ENCODE peak calls at places on chromosomes 7 and 10, in nine cellular contexts. G is psoas muscle, V is heart right ventricle, R is lung, K is brain microvascular endothelial cell, N is AG10803, B is NB4, Z is epithelial cell of esophagus, E is dorsolateral prefrontal cortex. Y is an unnamed sample.

GRCh38 chr10:112898540-112899395 is 51.3 kb upstream of the TCF7L2 start:
- DNase-seq in G (no peak), E (no peak), B (no peak), R (no peak), K (peak; percentile 40), Z (peak; percentile 55), V (peak; percentile 6), N (peak; percentile 20), Y (peak; percentile 71)

GRCh38 chr10:114403545-114404161 is 649 bp downstream of the AFAP1L2 start:
- DNase-seq in Z (peak; percentile 46), G (no peak), R (no peak), B (no peak), N (no peak), V (no peak), K (no peak), E (no peak), Y (no peak)

GRCh38 chr7:21617916-21618390 is 75.1 kb downstream of the DNAH11 start:
- DNase-seq in R (peak; percentile 77), E (no peak), N (peak; percentile 78), K (peak; percentile 81), B (no peak), G (peak; percentile 73), V (peak; percentile 51), Z (peak; percentile 88), Y (peak; percentile 95)

GRCh38 chr7:137475966-137476365 is 132.4 kb upstream of the PTN start:
- DNase-seq in B (no peak), R (no peak), G (no peak), V (no peak), N (peak; percentile 19), E (peak; percentile 35), Z (peak; percentile 62), K (no peak), Y (peak; percentile 26)

GRCh38 chr10:125004571-125005311 is 62.8 kb downstream of the ZRANB1 start:
- DNase-seq in R (no peak), B (no peak), E (peak; percentile 29), V (peak; percentile 2), N (no peak), K (no peak), G (no peak), Z (no peak), Y (no peak)

GRCh38 chr7:105647591-105647990 is 66.3 kb upstream of the EFCAB10 start:
- DNase-seq in V (no peak), N (no peak), B (no peak), Z (no peak), G (no peak), R (no peak), K (no peak), E (no peak), Y (no peak)

GRCh38 chr7:12162420-12163113 is 48.5 kb upstream of the TMEM106B start:
- DNase-seq in V (no peak), R (no peak), N (peak; percentile 3), E (no peak), B (no peak), G (no peak), Z (peak; percentile 69), K (peak; percentile 58), Y (peak; percentile 48)

GRCh38 chr7:155961241-155962190 is 149.3 kb upstream of the SHH start:
- DNase-seq in E (no peak), G (no peak), N (no peak), V (no peak), B (peak; percentile 60), R (peak; percentile 77), K (peak; percentile 60), Z (peak; percentile 88), Y (no peak)

GRCh38 chr10:106711313-106711906 is 453.1 kb downstream of the SORCS1 start:
- DNase-seq in B (peak; percentile 71), Z (peak; percentile 36), V (no peak), K (no peak), G (peak; percentile 52), N (no peak), E (peak; percentile 47), R (peak; percentile 35), Y (peak; percentile 29)

GRCh38 chr7:155911471-155912105 is 99.3 kb upstream of the SHH start:
- DNase-seq in Z (no peak), B (no peak), V (no peak), K (no peak), E (no peak), R (no peak), N (no peak), G (no peak), Y (no peak)

GRCh38 chr7:157116762-157117161 is 22.0 kb upstream of the UBE3C start:
- DNase-seq in V (no peak), Z (no peak), R (no peak), N (no peak), G (no peak), E (no peak), B (no peak), K (no peak), Y (no peak)

GRCh38 chr7:132189881-132190280 is 386.4 kb downstream of the PLXNA4 start:
- DNase-seq in N (no peak), Z (no peak), R (no peak), E (no peak), V (no peak), K (no peak), B (no peak), G (no peak), Y (no peak)

GRCh38 chr7:15778191-15778590 is 91.7 kb upstream of the MEOX2 start:
- DNase-seq in Z (no peak), E (no peak), K (no peak), R (no peak), B (no peak), N (no peak), G (no peak), V (no peak), Y (no peak)

GRCh38 chr7:31192996-31193395 is 140.9 kb downstream of the ADCYAP1R1 start:
- DNase-seq in R (peak; percentile 48), N (peak; percentile 30), G (peak; percentile 65), Z (peak; percentile 61), V (peak; percentile 38), E (peak; percentile 84), B (peak; percentile 56), K (peak; percentile 45), Y (peak; percentile 41)

GRCh38 chr7:99788554-99788953 is 4.6 kb upstream of the CYP3A4 start:
- DNase-seq in V (no peak), Z (peak; percentile 51), K (no peak), B (no peak), R (no peak), N (peak; percentile 37), E (no peak), G (no peak), Y (no peak)

GRCh38 chr10:116802876-116803275 is 46.4 kb upstream of the ENO4 start:
- DNase-seq in B (no peak), N (no peak), V (no peak), K (no peak), G (no peak), R (no peak), Z (no peak), E (no peak), Y (no peak)

GRCh38 chr10:132168571-132169030 is 18.1 kb upstream of the DPYSL4 start:
- DNase-seq in B (no peak), Z (no peak), E (no peak), G (peak; percentile 44), R (no peak), K (no peak), N (no peak), V (no peak), Y (no peak)

GRCh38 chr10:99981581-99982199 is 28.1 kb downstream of the DNMBP start:
- DNase-seq in K (no peak), V (no peak), N (no peak), G (no peak), R (no peak), E (no peak), Z (no peak), B (no peak), Y (peak; percentile 53)

DNA sequence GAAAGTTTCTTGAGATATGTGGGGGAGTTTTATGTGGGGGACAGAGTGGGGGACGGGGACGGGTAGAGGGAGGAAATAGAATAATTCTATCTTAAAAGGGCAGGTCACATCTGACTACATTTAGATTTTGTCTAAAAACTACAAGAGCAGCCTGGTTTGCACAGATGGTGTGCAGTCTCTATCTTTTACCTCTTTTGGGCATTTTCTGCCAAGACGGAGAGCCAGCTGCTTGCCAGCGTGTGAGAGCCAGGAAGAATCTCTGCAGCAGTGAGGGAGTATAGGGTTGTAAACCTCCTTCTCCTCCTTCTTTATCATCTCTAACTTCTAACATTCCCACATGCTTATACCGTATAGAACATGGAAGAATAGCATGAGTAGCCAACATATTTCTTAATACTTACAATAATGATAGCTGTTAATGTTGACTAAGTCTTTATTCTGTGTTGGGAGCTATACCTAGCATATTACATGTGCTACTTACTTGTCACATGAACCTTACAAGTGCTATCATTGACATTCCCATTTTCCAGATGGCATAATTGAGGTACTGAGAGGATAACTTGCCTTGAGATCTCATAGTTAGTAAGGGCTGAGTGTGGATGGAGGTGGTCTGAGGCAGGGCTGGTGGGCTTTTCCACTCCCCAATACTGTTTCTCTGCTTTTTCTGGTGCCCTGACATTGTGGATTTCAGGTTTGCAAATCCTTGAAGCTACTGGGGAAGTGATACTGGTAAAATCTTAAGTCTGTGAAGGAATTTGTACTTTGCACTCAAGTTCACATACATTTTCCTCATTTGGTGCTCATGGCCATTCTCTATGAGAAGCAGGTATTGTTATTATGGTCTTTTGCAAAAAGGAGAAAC is 1.1 kb downstream of the ENTPD1 start:
- DNase-seq in V (no peak), E (peak; percentile 36), K (no peak), R (no peak), N (no peak), G (no peak), Z (no peak), B (peak; percentile 8), Y (no peak)
- H3K4me3 ChIP-seq in V (peak overlapping the region; percentile 59), E (peak overlapping the region; percentile 57), K (no peak overlapping the region), R (peak overlapping the region; percentile 22), N (no peak overlapping the region), G (peak overlapping the region; percentile 47), Z (no peak overlapping the region), B (peak overlapping the region; percentile 58), Y (no peak overlapping the region)

DNA sequence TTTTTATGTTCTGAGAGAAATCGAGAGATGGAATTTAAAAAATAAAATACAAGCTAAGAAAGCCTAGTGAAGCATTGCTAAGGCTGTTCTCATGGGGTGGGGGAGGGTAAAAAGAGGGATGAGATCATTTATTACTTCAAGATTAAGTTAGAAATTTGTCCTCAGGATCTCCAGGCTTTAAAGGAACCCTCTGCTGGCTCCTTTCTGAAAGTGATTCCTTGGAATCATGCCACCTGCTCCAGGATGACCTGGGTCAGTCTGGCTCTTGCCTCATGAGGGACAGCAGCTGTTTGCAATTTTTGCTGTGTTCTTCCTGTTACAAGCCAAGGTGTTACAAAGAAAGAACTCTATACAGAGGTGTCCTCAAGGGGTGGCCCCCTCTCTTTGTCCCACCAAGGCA is 69.8 kb downstream of the CDK1 start:
- DNase-seq in G (peak; percentile 70), E (no peak), N (peak; percentile 79), V (peak; percentile 69), R (no peak), B (no peak), Z (no peak), K (peak; percentile 53), Y (peak; percentile 64)
- TF ChIP-seq CTCF in G (peak; percentile 44), E (no peak), N (peak; percentile 37), V (no peak), R (no peak), B (no peak), Z (no peak), K (peak; percentile 28), Y (no peak)

GRCh38 chr7:95433952-95434351 is 876 bp downstream of the PON2 start:
- DNase-seq in N (no peak), K (no peak), E (no peak), Z (no peak), V (no peak), B (no peak), R (no peak), G (no peak), Y (no peak)
- H3K4me3 ChIP-seq in N (peak overlapping the region; percentile 62), K (peak overlapping the region; percentile 68), E (peak overlapping the region; percentile 82), Z (peak overlapping the region; percentile 67), V (peak overlapping the region; percentile 81), B (peak overlapping the region; percentile 77), R (peak overlapping the region; percentile 79), G (peak overlapping the region; percentile 85), Y (peak overlapping the region; percentile 55)

GRCh38 chr7:127347567-127348246 is 44.8 kb downstream of the ZNF800 start:
- DNase-seq in K (peak; percentile 42), Z (peak; percentile 77), R (peak; percentile 50), E (peak; percentile 33), G (peak; percentile 74), V (peak; percentile 24), N (peak; percentile 60), B (peak; percentile 81), Y (peak; percentile 63)
- TF ChIP-seq CTCF in K (peak; percentile 57), Z (peak; percentile 39), R (peak; percentile 40), E (peak; percentile 48), G (peak; percentile 64), V (peak; percentile 53), N (peak; percentile 40), B (peak; percentile 17), Y (no peak)

Y was measured in cardiac fibroblast.